ENCODE peak calls at places on chromosomes 12 and 14, in seven cellular contexts. R is esophagus muscularis mucosa, B is endothelial cell of umbilical vein, I is K562, F is sigmoid colon, Z is HepG2, S is H1. Y is an unnamed sample. For H3K4me1 and H3K9me3, the result is how much of the 10 kb centered on the place peaks cover.

GRCh38 chr12:49979061-49979586 is 6.4 kb downstream of the AQP6 start:
- DNase-seq in R (no peak), B (no peak), I (no peak), F (no peak), Z (no peak), S (no peak), Y (no peak)

GRCh38 chr12:130481392-130481879 is 143.7 kb downstream of the PIWIL1 start:
- DNase-seq in R (no peak), B (no peak), I (no peak), F (no peak), Z (no peak), S (no peak), Y (no peak)

GRCh38 chr12:117020536-117021220 is 78.5 kb downstream of the TESC start:
- DNase-seq in R (no peak), B (no peak), I (no peak), F (peak), Z (no peak), S (no peak), Y (peak)

GRCh38 chr14:80973918-80974317 is 18.5 kb downstream of the TSHR start:
- DNase-seq in R (no peak), B (no peak), I (no peak), F (no peak), Z (no peak), S (no peak), Y (no peak)

GRCh38 chr12:130367523-130367922 is 29.8 kb downstream of the PIWIL1 start:
- DNase-seq in R (no peak), B (no peak), I (no peak), F (no peak), Z (no peak), S (no peak), Y (no peak)

GRCh38 chr12:109053382-109054123 is 1.2 kb downstream of the USP30 start:
- DNase-seq in R (no peak), B (no peak), I (peak), F (no peak), Z (peak), S (no peak), Y (no peak)

GRCh38 chr14:32546246-32546645 is 217.1 kb downstream of the AKAP6 start:
- DNase-seq in R (no peak), B (no peak), I (no peak), F (no peak), Z (no peak), S (no peak), Y (no peak)

GRCh38 chr12:108744021-108744897 is 12.9 kb upstream of the CORO1C start:
- DNase-seq in R (no peak), B (no peak), I (no peak), F (peak), Z (no peak), S (no peak), Y (no peak)

GRCh38 chr12:131357920-131358319 is 353.0 kb upstream of the SFSWAP start:
- DNase-seq in R (no peak), B (no peak), I (no peak), F (no peak), Z (no peak), S (no peak), Y (no peak)

GRCh38 chr12:58143498-58143897 is 202.1 kb downstream of the ATP23 start:
- DNase-seq in R (no peak), B (peak), I (no peak), F (no peak), Z (no peak), S (no peak), Y (no peak)

GRCh38 chr12:109944975-109945374 is 44.9 kb downstream of the TCHP start:
- DNase-seq in R (no peak), B (peak), I (no peak), F (no peak), Z (peak), S (peak), Y (no peak)

GRCh38 chr14:103194256-103195045 is 71.2 kb downstream of the TNFAIP2 start:
- DNase-seq in R (no peak), B (no peak), I (no peak), F (peak), Z (peak), S (no peak), Y (no peak)

GRCh38 chr12:50224026-50224692 is 57.0 kb upstream of the CERS5 start:
- DNase-seq in R (no peak), B (peak), I (no peak), F (no peak), Z (peak), S (no peak), Y (peak)

GRCh38 chr12:52217223-52217622 is 15.8 kb upstream of the KRT7 start:
- DNase-seq in R (no peak), B (peak), I (no peak), F (peak), Z (no peak), S (no peak), Y (peak)

GRCh38 chr14:104752338-104752734 is 611 bp upstream of the SIVA1 start:
- DNase-seq in R (no peak), B (no peak), I (no peak), F (no peak), Z (no peak), S (no peak), Y (no peak)
- H3K4me1 ChIP-seq in R (half or more), B (under half), I (under half), F (under half), Z (half or more), S (under half), Y (under half)

GRCh38 chr14:100285913-100286400 is 20.3 kb downstream of the SLC25A29 start:
- DNase-seq in R (no peak), B (no peak), I (no peak), F (no peak), Z (no peak), S (no peak), Y (no peak)

GRCh38 chr14:100282083-100282350 is 24.2 kb downstream of the SLC25A29 start:
- DNase-seq in R (no peak), B (no peak), I (no peak), F (no peak), Z (no peak), S (no peak), Y (no peak)

GRCh38 chr14:100282766-100283419 is 23.4 kb downstream of the SLC25A29 start:
- DNase-seq in R (no peak), B (no peak), I (no peak), F (no peak), Z (no peak), S (no peak), Y (peak)

GRCh38 chr14:100285021-100285912 is 21.0 kb downstream of the SLC25A29 start:
- DNase-seq in R (no peak), B (peak), I (peak), F (no peak), Z (peak), S (peak), Y (peak)

GRCh38 chr14:100283984-100284881 is 22.0 kb downstream of the SLC25A29 start:
- DNase-seq in R (no peak), B (no peak), I (no peak), F (no peak), Z (no peak), S (peak), Y (no peak)
- TF ChIP-seq POLR2AphosphoS5 in R (no peak), B (no peak), I (no peak), F (no peak), Z (no peak), S (no peak), Y (no peak)

DNA sequence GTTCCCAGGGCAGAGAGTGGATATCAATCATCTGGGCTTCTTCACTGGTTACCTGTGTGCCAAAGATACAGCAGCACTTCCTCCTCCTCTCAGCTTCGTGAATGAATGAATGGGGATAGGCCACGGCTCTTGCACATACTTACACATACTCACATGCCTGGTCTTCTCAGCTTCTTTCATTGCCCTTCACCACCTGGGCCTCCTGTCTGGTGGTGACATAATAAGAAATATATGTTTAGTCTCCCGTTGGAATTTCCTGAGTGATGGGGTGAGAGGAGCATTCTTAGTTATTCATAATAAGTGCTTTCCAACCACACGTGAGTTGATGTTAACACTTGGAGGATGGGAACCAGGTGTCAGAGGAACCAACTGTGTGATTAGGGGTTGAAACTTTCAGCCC is 268.1 kb upstream of the RMST start:
- DNase-seq in R (no peak), B (no peak), I (no peak), F (no peak), Z (no peak), S (no peak), Y (no peak)
- H3K9me3 ChIP-seq in R (under half), B (under half), I (under half), F (under half), Z (under half), S (under half), Y (under half)

DNA sequence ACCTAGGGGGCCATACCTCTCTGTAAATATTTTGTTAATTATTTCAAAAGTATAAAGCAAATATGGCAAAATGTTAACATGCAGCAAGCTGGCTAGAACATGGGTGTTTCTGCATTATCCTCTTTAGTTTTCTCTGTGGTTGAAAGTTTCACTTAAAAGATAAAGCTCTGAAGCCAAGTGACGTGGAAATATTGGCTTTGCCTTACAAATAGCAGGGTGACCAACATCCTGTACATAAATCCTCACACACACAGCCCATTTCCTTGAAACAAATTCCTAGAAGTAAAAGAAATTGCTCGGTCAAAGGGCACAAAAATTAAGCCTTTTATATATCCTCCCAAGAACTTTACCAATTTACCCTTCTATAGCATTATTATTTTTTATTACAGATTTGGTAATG is 10.6 kb upstream of the VWF start:
- DNase-seq in R (no peak), B (peak), I (no peak), F (no peak), Z (no peak), S (no peak), Y (no peak)
- H3K4me1 ChIP-seq in R (under half), B (under half), I (under half), F (under half), Z (under half), S (under half), Y (under half)

DNA sequence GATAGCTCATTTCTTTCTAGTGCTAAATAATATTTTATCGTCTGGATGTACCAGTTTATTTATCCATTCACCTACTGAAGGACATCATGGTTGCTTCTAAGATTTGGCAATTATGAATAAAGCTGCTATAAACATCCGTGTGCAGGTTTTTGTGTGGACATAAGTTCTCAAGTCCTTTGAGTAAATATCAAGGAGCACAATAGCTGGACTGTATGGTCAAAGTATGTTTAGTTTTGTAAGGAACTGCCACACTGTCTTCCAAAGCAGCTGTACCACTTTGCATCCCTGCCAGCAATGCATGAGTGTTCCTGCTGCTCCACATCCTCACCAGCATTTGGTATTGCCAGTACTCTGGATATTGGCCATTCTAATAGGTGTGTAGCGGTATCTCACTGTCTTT is 447.4 kb downstream of the MED13L start:
- DNase-seq in R (no peak), B (no peak), I (no peak), F (no peak), Z (no peak), S (no peak), Y (no peak)
- TF ChIP-seq POLR2AphosphoS5 in R (no peak), B (no peak), I (no peak), F (no peak), Z (no peak), S (no peak), Y (no peak)

GRCh38 chr12:34403706-34404376 is 381.5 kb downstream of the ALG10 start:
- DNase-seq in R (peak), B (no peak), I (peak), F (peak), Z (no peak), S (peak), Y (peak)
- H3K9me3 ChIP-seq in R (half or more), B (under half), I (under half), F (under half), Z (half or more), S (half or more), Y (under half)

GRCh38 chr12:103798586-103798985 is 42.4 kb downstream of the NT5DC3 start:
- DNase-seq in R (no peak), B (no peak), I (no peak), F (peak), Z (no peak), S (no peak), Y (no peak)
- H3K4me1 ChIP-seq in R (half or more), B (under half), I (under half), F (half or more), Z (under half), S (under half), Y (under half)

GRCh38 chr12:69074559-69075349 is 141.8 kb upstream of the CPM start:
- DNase-seq in R (no peak), B (no peak), I (no peak), F (no peak), Z (no peak), S (no peak), Y (no peak)
- TF ChIP-seq POLR2AphosphoS5 in R (no peak), B (no peak), I (no peak), F (no peak), Z (no peak), S (no peak), Y (no peak)

GRCh38 chr12:4287325-4288290 is 14.0 kb downstream of the CCND2 start:
- DNase-seq in R (no peak), B (no peak), I (no peak), F (no peak), Z (no peak), S (no peak), Y (no peak)

GRCh38 chr12:4292266-4293063 is 18.9 kb downstream of the CCND2 start:
- DNase-seq in R (no peak), B (no peak), I (no peak), F (no peak), Z (no peak), S (no peak), Y (no peak)

GRCh38 chr12:4288296-4289019 is 14.9 kb downstream of the CCND2 start:
- DNase-seq in R (no peak), B (no peak), I (no peak), F (no peak), Z (no peak), S (no peak), Y (no peak)

GRCh38 chr12:4289334-4289878 is 15.8 kb downstream of the CCND2 start:
- DNase-seq in R (no peak), B (no peak), I (no peak), F (no peak), Z (no peak), S (no peak), Y (no peak)

DNA sequence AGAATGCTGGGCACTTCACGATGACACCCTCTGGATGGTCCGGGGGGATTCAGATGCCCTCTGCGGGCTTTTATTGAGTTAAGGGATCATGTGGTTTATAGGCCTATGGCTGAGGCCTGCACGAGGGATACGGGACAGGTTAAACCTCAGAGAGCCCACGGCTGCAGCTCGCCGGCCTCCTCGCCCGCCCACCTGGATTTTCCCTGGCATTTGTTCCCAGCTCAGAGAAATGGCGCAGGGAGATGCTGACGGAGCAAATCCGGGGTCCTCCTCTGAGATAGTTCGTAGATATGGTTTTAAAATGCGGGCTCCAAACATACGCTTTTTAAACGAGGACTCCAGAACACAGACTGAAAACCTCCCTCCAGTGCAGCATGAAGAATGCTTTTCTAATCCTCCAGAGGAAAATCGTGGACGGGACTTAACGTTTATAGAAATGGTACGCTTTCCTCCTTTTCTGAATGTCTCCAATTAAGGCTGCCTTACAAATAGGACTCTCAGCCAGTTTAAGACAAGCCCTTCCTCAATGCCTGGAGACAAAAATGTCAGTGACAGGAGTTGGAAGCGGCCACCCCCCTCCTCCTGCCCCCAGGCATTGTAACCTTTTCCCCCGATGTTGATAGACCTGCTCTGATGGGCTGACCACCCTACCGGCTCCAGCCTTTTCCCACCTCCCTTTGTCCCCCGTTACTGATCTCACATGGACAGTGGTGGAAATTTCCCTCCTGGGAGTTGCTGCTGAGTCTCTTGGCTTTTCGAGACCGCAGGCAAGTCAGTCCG is 16.6 kb downstream of the CCND2 start:
- DNase-seq in R (no peak), B (no peak), I (no peak), F (no peak), Z (no peak), S (no peak), Y (no peak)
- H3K9me3 ChIP-seq in R (under half), B (under half), I (under half), F (under half), Z (under half), S (under half), Y (under half)

DNA sequence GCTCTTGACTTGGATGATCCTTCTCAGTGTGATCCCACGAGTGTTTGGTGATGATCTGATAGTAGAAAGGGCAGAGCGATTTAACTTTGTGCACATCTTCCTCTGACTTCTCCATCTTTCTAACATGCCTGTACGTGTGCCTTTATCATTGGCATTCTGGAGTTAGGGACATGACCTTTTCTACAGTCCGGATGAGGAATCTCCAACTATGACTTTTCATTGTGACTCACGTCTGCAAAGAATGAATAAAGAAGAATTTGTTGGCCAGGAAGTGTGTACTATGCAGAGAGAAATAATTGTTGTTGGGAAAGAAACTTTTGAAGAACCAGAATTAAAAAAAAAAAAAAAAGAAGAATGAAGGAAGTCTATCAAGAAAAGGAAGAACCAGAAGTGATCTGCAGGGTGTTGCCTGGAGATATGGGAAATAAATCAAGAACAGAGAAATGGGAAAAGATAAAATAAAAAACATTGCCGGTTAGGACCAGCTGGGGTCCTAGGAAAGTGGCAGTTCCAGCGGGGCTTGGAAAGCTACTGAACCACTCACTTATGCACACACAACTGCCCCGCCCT is 25.3 kb downstream of the PPFIBP1 start:
- DNase-seq in R (no peak), B (peak), I (no peak), F (no peak), Z (peak), S (no peak), Y (no peak)
- H3K4me1 ChIP-seq in R (half or more), B (half or more), I (under half), F (half or more), Z (half or more), S (under half), Y (under half)